ENCODE peak calls at places on chromosomes 3 and 15, in five cellular contexts. O, S, V, L and D are unnamed samples.

GRCh38 chr3:120762575-120762974 is 20.0 kb downstream of the GTF2E1 start:
- DNase-seq in O (no peak), S (no peak), V (no peak), L (peak), D (no peak)

GRCh38 chr3:40588406-40588805 is 63.6 kb downstream of the ZNF621 start:
- DNase-seq in O (no peak), S (no peak), V (no peak), L (no peak), D (no peak)

GRCh38 chr15:63075072-63075995 is 32.8 kb downstream of the TPM1 start:
- DNase-seq in O (no peak), S (no peak), V (no peak), L (peak), D (no peak)

GRCh38 chr3:127180859-127181258 is 12.1 kb upstream of the PRR23E start:
- DNase-seq in O (no peak), S (no peak), V (no peak), L (no peak), D (no peak)

GRCh38 chr3:187750041-187750512 is 4.8 kb upstream of the BCL6 start:
- DNase-seq in O (no peak), S (no peak), V (peak), L (peak), D (no peak)

GRCh38 chr3:11001020-11001657 is 8.6 kb downstream of the SLC6A1 start:
- DNase-seq in O (no peak), S (no peak), V (no peak), L (no peak), D (no peak)

GRCh38 chr15:40331637-40332036 is 8.1 kb downstream of the INAFM2 start:
- DNase-seq in O (no peak), S (no peak), V (no peak), L (no peak), D (no peak)

GRCh38 chr3:113079532-113079931 is 88.7 kb downstream of the GTPBP8 start:
- DNase-seq in O (no peak), S (no peak), V (no peak), L (no peak), D (no peak)

GRCh38 chr15:74340139-74340538 is 27.3 kb downstream of the CYP11A1 start:
- DNase-seq in O (no peak), S (no peak), V (no peak), L (peak), D (no peak)

GRCh38 chr3:110767838-110768237 is 303.8 kb upstream of the NECTIN3 start:
- DNase-seq in O (no peak), S (no peak), V (no peak), L (no peak), D (no peak)

GRCh38 chr3:53806182-53807116 is 39.8 kb downstream of the CHDH start:
- DNase-seq in O (no peak), S (no peak), V (no peak), L (peak), D (peak)

GRCh38 chr3:141410408-141410807 is 42.1 kb downstream of the ZBTB38 start:
- DNase-seq in O (no peak), S (peak), V (peak), L (peak), D (no peak)

GRCh38 chr3:135249186-135249585 is 454.1 kb downstream of the EPHB1 start:
- DNase-seq in O (no peak), S (no peak), V (no peak), L (no peak), D (no peak)

GRCh38 chr3:197495499-197495898 is 60.3 kb downstream of the BDH1 start:
- DNase-seq in O (no peak), S (no peak), V (no peak), L (no peak), D (no peak)

GRCh38 chr3:163315786-163316185 is 1762.5 kb downstream of the SI start:
- DNase-seq in O (no peak), S (no peak), V (no peak), L (no peak), D (no peak)

GRCh38 chr3:100102757-100103156 is 11.5 kb downstream of the FILIP1L start:
- DNase-seq in O (no peak), S (no peak), V (no peak), L (no peak), D (no peak)

GRCh38 chr3:60424942-60425341 is 826.3 kb downstream of the FHIT start:
- DNase-seq in O (no peak), S (no peak), V (no peak), L (no peak), D (no peak)

GRCh38 chr15:63422891-63423290 is 41.2 kb upstream of the CA12 start:
- DNase-seq in O (no peak), S (no peak), V (no peak), L (no peak), D (no peak)

GRCh38 chr3:123511084-123511483 is 62.2 kb upstream of the ADCY5 start:
- DNase-seq in O (no peak), S (no peak), V (no peak), L (no peak), D (no peak)

GRCh38 chr3:99999541-99999940 is 114.8 kb downstream of the FILIP1L start:
- DNase-seq in O (no peak), S (no peak), V (no peak), L (peak), D (no peak)

GRCh38 chr3:142888099-142888483 is 792 bp downstream of the PCOLCE2 start:
- DNase-seq in O (no peak), S (peak), V (peak), L (peak), D (no peak)